ENCODE peak calls at places on chromosomes 6 and 20, in ten cellular contexts. One of them, this sample, is unnamed. For H3K4me1, the result is how much of the 10 kb centered on the place peaks cover.

GRCh38 chr20:20202793-20203192 is 150.5 kb downstream of the CFAP61 start:
- DNase-seq in CD4-positive, alpha-beta memory T cell: no peak
- DNase-seq in A673: no peak
- DNase-seq in heart right ventricle: no peak
- DNase-seq in pancreas: no peak
- DNase-seq in NT2/D1: no peak
- DNase-seq in Panc1: no peak
- DNase-seq in neural progenitor cell: no peak
- DNase-seq in PC-9: no peak
- DNase-seq in right cardiac atrium: no peak
- DNase-seq in this sample: no peak

GRCh38 chr6:105308840-105309239 is 94.0 kb downstream of the PREP start:
- DNase-seq in neural progenitor cell: no peak
- DNase-seq in pancreas: no peak
- DNase-seq in PC-9: no peak
- DNase-seq in right cardiac atrium: no peak
- DNase-seq in Panc1: no peak
- DNase-seq in heart right ventricle: peak
- DNase-seq in CD4-positive, alpha-beta memory T cell: no peak
- DNase-seq in NT2/D1: no peak
- DNase-seq in A673: no peak
- DNase-seq in this sample: no peak

GRCh38 chr6:114419175-114419574 is 76.4 kb upstream of the HS3ST5 start:
- DNase-seq in Panc1: no peak
- DNase-seq in heart right ventricle: no peak
- DNase-seq in A673: no peak
- DNase-seq in CD4-positive, alpha-beta memory T cell: no peak
- DNase-seq in pancreas: no peak
- DNase-seq in right cardiac atrium: no peak
- DNase-seq in PC-9: no peak
- DNase-seq in NT2/D1: no peak
- DNase-seq in neural progenitor cell: no peak
- DNase-seq in this sample: no peak

GRCh38 chr6:5365430-5366195 is 104.3 kb downstream of the FARS2 start:
- DNase-seq in Panc1: no peak
- DNase-seq in PC-9: no peak
- DNase-seq in right cardiac atrium: no peak
- DNase-seq in A673: no peak
- DNase-seq in CD4-positive, alpha-beta memory T cell: no peak
- DNase-seq in pancreas: no peak
- DNase-seq in heart right ventricle: no peak
- DNase-seq in NT2/D1: no peak
- DNase-seq in neural progenitor cell: no peak
- DNase-seq in this sample: no peak

GRCh38 chr20:51917886-51918545 is 115.7 kb upstream of the SALL4 start:
- DNase-seq in right cardiac atrium: no peak
- DNase-seq in PC-9: peak
- DNase-seq in Panc1: no peak
- DNase-seq in NT2/D1: no peak
- DNase-seq in pancreas: no peak
- DNase-seq in A673: no peak
- DNase-seq in heart right ventricle: no peak
- DNase-seq in CD4-positive, alpha-beta memory T cell: no peak
- DNase-seq in neural progenitor cell: no peak
- DNase-seq in this sample: no peak

GRCh38 chr20:62402456-62402855 is 4.6 kb downstream of the CABLES2 start:
- DNase-seq in pancreas: no peak
- DNase-seq in Panc1: no peak
- DNase-seq in neural progenitor cell: no peak
- DNase-seq in NT2/D1: no peak
- DNase-seq in heart right ventricle: no peak
- DNase-seq in PC-9: no peak
- DNase-seq in A673: no peak
- DNase-seq in CD4-positive, alpha-beta memory T cell: no peak
- DNase-seq in right cardiac atrium: no peak
- DNase-seq in this sample: no peak

GRCh38 chr20:2470051-2470431 is 548 bp downstream of the SNRPB start:
- DNase-seq in heart right ventricle: no peak
- DNase-seq in A673: peak
- DNase-seq in Panc1: no peak
- DNase-seq in neural progenitor cell: peak
- DNase-seq in pancreas: peak
- DNase-seq in NT2/D1: no peak
- DNase-seq in PC-9: peak
- DNase-seq in CD4-positive, alpha-beta memory T cell: peak
- DNase-seq in right cardiac atrium: peak
- DNase-seq in this sample: no peak

GRCh38 chr6:159973951-159974350 is 5.1 kb downstream of the IGF2R start:
- DNase-seq in PC-9: no peak
- DNase-seq in neural progenitor cell: no peak
- DNase-seq in CD4-positive, alpha-beta memory T cell: no peak
- DNase-seq in Panc1: no peak
- DNase-seq in A673: peak
- DNase-seq in pancreas: no peak
- DNase-seq in right cardiac atrium: no peak
- DNase-seq in NT2/D1: no peak
- DNase-seq in heart right ventricle: no peak
- DNase-seq in this sample: no peak

DNA sequence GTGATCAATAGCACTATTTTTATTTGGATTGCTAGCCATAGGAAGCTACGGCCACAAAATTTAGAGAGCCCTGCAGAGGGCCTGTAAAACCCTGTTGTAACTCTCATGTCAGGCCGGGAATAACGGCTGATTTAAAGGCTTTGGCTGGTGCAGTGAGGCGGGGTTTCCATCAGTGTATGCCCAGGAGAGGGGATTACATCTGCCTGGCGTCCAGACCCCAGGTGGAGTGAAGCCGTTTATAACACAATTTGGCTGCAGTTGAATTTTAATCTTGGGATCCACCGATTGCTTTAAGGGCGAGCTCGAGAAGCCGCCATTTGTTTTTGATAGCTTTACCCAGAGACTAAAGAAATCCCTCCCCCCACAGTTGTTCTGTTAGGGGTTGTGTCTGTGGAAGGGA is 29.1 kb upstream of the APCDD1L start:
- DNase-seq in CD4-positive, alpha-beta memory T cell: no peak
- DNase-seq in neural progenitor cell: peak
- DNase-seq in Panc1: no peak
- DNase-seq in NT2/D1: no peak
- DNase-seq in A673: no peak
- DNase-seq in PC-9: no peak
- DNase-seq in pancreas: no peak
- DNase-seq in right cardiac atrium: no peak
- DNase-seq in heart right ventricle: no peak
- DNase-seq in this sample: no peak
- H3K4me1 ChIP-seq in CD4-positive, alpha-beta memory T cell: under half
- H3K4me1 ChIP-seq in neural progenitor cell: under half
- H3K4me1 ChIP-seq in Panc1: under half
- H3K4me1 ChIP-seq in NT2/D1: under half
- H3K4me1 ChIP-seq in A673: under half
- H3K4me1 ChIP-seq in PC-9: under half
- H3K4me1 ChIP-seq in pancreas: under half
- H3K4me1 ChIP-seq in right cardiac atrium: under half
- H3K4me1 ChIP-seq in heart right ventricle: under half
- H3K4me1 ChIP-seq in this sample: under half

GRCh38 chr20:63951398-63952209 is 4.6 kb downstream of the UCKL1 start:
- DNase-seq in right cardiac atrium: no peak
- DNase-seq in neural progenitor cell: no peak
- DNase-seq in PC-9: no peak
- DNase-seq in heart right ventricle: no peak
- DNase-seq in pancreas: no peak
- DNase-seq in CD4-positive, alpha-beta memory T cell: no peak
- DNase-seq in NT2/D1: no peak
- DNase-seq in Panc1: no peak
- DNase-seq in A673: no peak
- DNase-seq in this sample: peak

GRCh38 chr20:63952769-63953168 is 3.4 kb downstream of the UCKL1 start:
- DNase-seq in heart right ventricle: no peak
- DNase-seq in NT2/D1: no peak
- DNase-seq in right cardiac atrium: no peak
- DNase-seq in A673: no peak
- DNase-seq in pancreas: no peak
- DNase-seq in CD4-positive, alpha-beta memory T cell: no peak
- DNase-seq in Panc1: no peak
- DNase-seq in PC-9: no peak
- DNase-seq in neural progenitor cell: no peak
- DNase-seq in this sample: no peak

GRCh38 chr20:63952210-63952535 is 4.0 kb downstream of the UCKL1 start:
- DNase-seq in heart right ventricle: no peak
- DNase-seq in NT2/D1: no peak
- DNase-seq in PC-9: no peak
- DNase-seq in pancreas: no peak
- DNase-seq in neural progenitor cell: no peak
- DNase-seq in Panc1: no peak
- DNase-seq in right cardiac atrium: no peak
- DNase-seq in A673: no peak
- DNase-seq in CD4-positive, alpha-beta memory T cell: no peak
- DNase-seq in this sample: no peak

GRCh38 chr20:63947638-63948456 is 8.4 kb downstream of the UCKL1 start:
- DNase-seq in pancreas: peak
- DNase-seq in PC-9: no peak
- DNase-seq in right cardiac atrium: peak
- DNase-seq in heart right ventricle: peak
- DNase-seq in A673: no peak
- DNase-seq in neural progenitor cell: no peak
- DNase-seq in Panc1: no peak
- DNase-seq in CD4-positive, alpha-beta memory T cell: peak
- DNase-seq in NT2/D1: no peak
- DNase-seq in this sample: no peak

DNA sequence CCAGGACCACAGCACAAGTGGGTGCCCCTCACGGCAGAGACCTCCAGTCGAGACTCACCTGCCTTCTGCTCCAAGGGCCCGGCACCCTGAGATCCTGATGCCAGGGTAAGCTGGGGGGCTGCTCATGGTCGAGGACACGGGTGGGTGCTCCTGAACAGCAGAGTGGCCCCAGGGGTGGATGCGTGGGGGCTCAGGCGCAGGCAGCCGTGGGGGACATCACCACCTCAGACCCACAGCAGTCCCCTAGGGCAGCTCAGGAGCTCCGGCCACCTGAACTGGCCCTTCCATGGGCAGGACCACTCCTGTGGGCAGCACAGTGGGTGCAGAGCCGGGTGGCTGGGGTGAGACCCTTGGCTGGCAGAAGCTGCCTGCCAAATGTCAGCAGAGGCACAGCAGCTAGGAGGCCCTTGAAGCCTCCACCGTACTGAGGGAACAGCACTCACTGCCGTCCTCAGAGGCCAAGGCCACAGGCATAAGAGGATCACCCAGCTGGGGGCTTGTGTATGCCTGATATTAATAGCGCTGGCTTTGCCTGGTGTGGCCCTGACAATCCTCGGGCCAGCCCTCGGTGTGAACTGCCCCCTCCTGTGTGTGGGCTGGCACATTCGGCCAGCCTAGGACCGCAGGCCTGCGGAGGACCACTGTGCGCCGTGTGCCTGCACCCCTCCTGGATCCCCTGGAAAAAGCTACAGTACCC is 5.4 kb downstream of the UCKL1 start:
- DNase-seq in A673: no peak
- DNase-seq in CD4-positive, alpha-beta memory T cell: no peak
- DNase-seq in pancreas: peak
- DNase-seq in heart right ventricle: no peak
- DNase-seq in Panc1: no peak
- DNase-seq in NT2/D1: no peak
- DNase-seq in neural progenitor cell: no peak
- DNase-seq in PC-9: no peak
- DNase-seq in right cardiac atrium: no peak
- DNase-seq in this sample: peak
- H3K4me1 ChIP-seq in A673: under half
- H3K4me1 ChIP-seq in CD4-positive, alpha-beta memory T cell: half or more
- H3K4me1 ChIP-seq in pancreas: under half
- H3K4me1 ChIP-seq in heart right ventricle: half or more
- H3K4me1 ChIP-seq in Panc1: half or more
- H3K4me1 ChIP-seq in NT2/D1: half or more
- H3K4me1 ChIP-seq in neural progenitor cell: under half
- H3K4me1 ChIP-seq in PC-9: under half
- H3K4me1 ChIP-seq in right cardiac atrium: under half
- H3K4me1 ChIP-seq in this sample: half or more

GRCh38 chr6:130834482-130835251 is 7.5 kb downstream of the SMLR1 start:
- DNase-seq in heart right ventricle: no peak
- DNase-seq in A673: no peak
- DNase-seq in neural progenitor cell: no peak
- DNase-seq in NT2/D1: no peak
- DNase-seq in pancreas: no peak
- DNase-seq in PC-9: no peak
- DNase-seq in CD4-positive, alpha-beta memory T cell: no peak
- DNase-seq in right cardiac atrium: no peak
- DNase-seq in Panc1: no peak
- DNase-seq in this sample: no peak

GRCh38 chr6:130829333-130829910 is 2.2 kb downstream of the SMLR1 start:
- DNase-seq in A673: no peak
- DNase-seq in neural progenitor cell: no peak
- DNase-seq in right cardiac atrium: no peak
- DNase-seq in CD4-positive, alpha-beta memory T cell: no peak
- DNase-seq in NT2/D1: no peak
- DNase-seq in pancreas: no peak
- DNase-seq in Panc1: no peak
- DNase-seq in PC-9: no peak
- DNase-seq in heart right ventricle: no peak
- DNase-seq in this sample: no peak

GRCh38 chr6:130827247-130828149 is at the start of gene SMLR1:
- DNase-seq in CD4-positive, alpha-beta memory T cell: no peak
- DNase-seq in Panc1: no peak
- DNase-seq in A673: no peak
- DNase-seq in right cardiac atrium: no peak
- DNase-seq in heart right ventricle: no peak
- DNase-seq in NT2/D1: no peak
- DNase-seq in pancreas: no peak
- DNase-seq in PC-9: no peak
- DNase-seq in neural progenitor cell: no peak
- DNase-seq in this sample: no peak

GRCh38 chr6:130836071-130836670 is 9.0 kb downstream of the SMLR1 start:
- DNase-seq in right cardiac atrium: no peak
- DNase-seq in neural progenitor cell: no peak
- DNase-seq in heart right ventricle: no peak
- DNase-seq in PC-9: no peak
- DNase-seq in A673: no peak
- DNase-seq in CD4-positive, alpha-beta memory T cell: no peak
- DNase-seq in Panc1: no peak
- DNase-seq in NT2/D1: no peak
- DNase-seq in pancreas: no peak
- DNase-seq in this sample: no peak

DNA sequence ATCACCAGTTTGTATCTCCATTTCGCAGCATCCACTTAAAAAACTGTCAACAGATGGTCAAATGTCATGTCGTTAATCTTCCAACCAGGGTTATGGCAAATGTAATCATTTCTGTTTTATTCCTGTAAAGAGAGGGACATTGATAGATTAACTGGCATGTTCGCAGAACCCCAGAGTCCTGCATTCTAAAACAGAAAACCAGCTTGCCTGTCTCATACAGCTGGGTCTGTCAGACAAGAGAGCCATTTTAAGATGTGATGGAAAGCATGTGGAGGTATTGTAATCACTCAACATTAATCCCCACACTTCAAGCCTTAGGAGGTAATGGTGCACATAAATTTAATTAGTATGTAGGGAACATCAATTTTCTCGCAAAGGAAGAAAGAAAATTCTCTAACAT is 4.4 kb downstream of the SMLR1 start:
- DNase-seq in heart right ventricle: no peak
- DNase-seq in CD4-positive, alpha-beta memory T cell: no peak
- DNase-seq in Panc1: no peak
- DNase-seq in right cardiac atrium: no peak
- DNase-seq in pancreas: no peak
- DNase-seq in neural progenitor cell: no peak
- DNase-seq in A673: peak
- DNase-seq in PC-9: no peak
- DNase-seq in NT2/D1: no peak
- DNase-seq in this sample: no peak
- H3K4me1 ChIP-seq in heart right ventricle: under half
- H3K4me1 ChIP-seq in CD4-positive, alpha-beta memory T cell: under half
- H3K4me1 ChIP-seq in Panc1: under half
- H3K4me1 ChIP-seq in right cardiac atrium: under half
- H3K4me1 ChIP-seq in pancreas: under half
- H3K4me1 ChIP-seq in neural progenitor cell: under half
- H3K4me1 ChIP-seq in A673: under half
- H3K4me1 ChIP-seq in PC-9: under half
- H3K4me1 ChIP-seq in NT2/D1: under half
- H3K4me1 ChIP-seq in this sample: under half

DNA sequence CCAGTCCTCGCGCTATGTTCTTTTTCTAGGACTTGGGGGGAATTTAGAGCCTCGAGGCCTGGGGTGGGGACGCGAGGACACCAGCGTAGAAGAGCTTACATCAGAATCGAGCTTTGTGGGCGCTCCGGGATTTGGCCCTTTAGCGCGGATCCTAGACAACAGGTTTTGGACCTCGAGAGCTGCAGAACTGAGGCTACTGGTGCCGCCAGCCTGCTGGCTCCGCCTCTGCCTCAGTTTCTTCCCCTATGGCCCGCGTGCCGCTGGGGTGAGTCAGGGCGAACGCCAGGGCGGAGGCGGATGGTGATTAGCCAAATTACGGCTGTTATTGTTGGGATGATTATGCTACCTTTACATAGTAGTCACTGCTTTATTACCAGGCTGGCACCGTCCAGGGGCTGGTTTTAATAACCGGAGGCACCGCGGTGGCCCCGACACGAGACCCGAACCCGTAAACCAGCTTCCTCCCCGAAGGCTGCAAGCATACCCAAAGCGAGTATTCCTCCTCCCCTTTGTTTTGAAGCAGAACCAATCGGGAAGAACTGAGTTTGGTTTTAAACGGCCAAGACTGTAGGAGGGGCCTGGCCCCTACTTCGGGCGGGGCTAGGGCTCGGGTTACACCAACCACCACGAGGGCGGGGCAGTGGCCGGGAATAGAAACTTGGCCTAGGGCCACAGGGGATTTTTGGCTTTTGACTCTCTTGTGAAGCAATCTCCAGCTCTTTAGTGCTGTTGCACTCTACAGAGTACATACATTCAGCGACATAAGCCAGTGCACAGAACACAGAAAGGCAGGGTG is 639 bp upstream of the GTPBP2 start:
- DNase-seq in A673: peak
- DNase-seq in heart right ventricle: peak
- DNase-seq in right cardiac atrium: peak
- DNase-seq in NT2/D1: peak
- DNase-seq in Panc1: peak
- DNase-seq in pancreas: peak
- DNase-seq in PC-9: peak
- DNase-seq in CD4-positive, alpha-beta memory T cell: peak
- DNase-seq in neural progenitor cell: peak
- DNase-seq in this sample: peak
- H3K4me1 ChIP-seq in A673: under half
- H3K4me1 ChIP-seq in heart right ventricle: under half
- H3K4me1 ChIP-seq in right cardiac atrium: under half
- H3K4me1 ChIP-seq in NT2/D1: under half
- H3K4me1 ChIP-seq in Panc1: under half
- H3K4me1 ChIP-seq in pancreas: under half
- H3K4me1 ChIP-seq in PC-9: under half
- H3K4me1 ChIP-seq in CD4-positive, alpha-beta memory T cell: under half
- H3K4me1 ChIP-seq in neural progenitor cell: under half
- H3K4me1 ChIP-seq in this sample: under half

This sample was measured in left ventricle myocardium inferior.